ENCODE peak calls at places on chromosome 13, in nine cellular contexts. One of them, this sample, is unnamed. For H3K36me3, the result is how much of the 10 kb centered on the place peaks cover.

GRCh38 chr13:36750461-36750860 is 68.6 kb upstream of the RFXAP start:
- DNase-seq in GM06990: no peak
- DNase-seq in esophagus squamous epithelium: no peak
- DNase-seq in brain microvascular endothelial cell: peak
- DNase-seq in cardiac muscle cell: no peak
- DNase-seq in left ventricle myocardium inferior: no peak
- DNase-seq in upper lobe of left lung: no peak
- DNase-seq in neural progenitor cell: no peak
- DNase-seq in stomach: no peak
- DNase-seq in this sample: no peak

GRCh38 chr13:113291997-113292862 is 4.8 kb upstream of the LAMP1 start:
- DNase-seq in GM06990: peak
- DNase-seq in esophagus squamous epithelium: no peak
- DNase-seq in brain microvascular endothelial cell: no peak
- DNase-seq in cardiac muscle cell: peak
- DNase-seq in left ventricle myocardium inferior: peak
- DNase-seq in upper lobe of left lung: peak
- DNase-seq in neural progenitor cell: peak
- DNase-seq in stomach: no peak
- DNase-seq in this sample: no peak

GRCh38 chr13:25752957-25753540 is 298.8 kb downstream of the SHISA2 start:
- DNase-seq in GM06990: no peak
- DNase-seq in esophagus squamous epithelium: no peak
- DNase-seq in brain microvascular endothelial cell: peak
- DNase-seq in cardiac muscle cell: no peak
- DNase-seq in left ventricle myocardium inferior: peak
- DNase-seq in upper lobe of left lung: no peak
- DNase-seq in neural progenitor cell: no peak
- DNase-seq in stomach: peak
- DNase-seq in this sample: no peak

GRCh38 chr13:23701646-23702045 is 131.4 kb downstream of the TNFRSF19 start:
- DNase-seq in GM06990: no peak
- DNase-seq in esophagus squamous epithelium: no peak
- DNase-seq in brain microvascular endothelial cell: peak
- DNase-seq in cardiac muscle cell: no peak
- DNase-seq in left ventricle myocardium inferior: peak
- DNase-seq in upper lobe of left lung: peak
- DNase-seq in neural progenitor cell: no peak
- DNase-seq in stomach: peak
- DNase-seq in this sample: no peak

GRCh38 chr13:42354246-42355117 is 82.5 kb downstream of the AKAP11 start:
- DNase-seq in GM06990: peak
- DNase-seq in esophagus squamous epithelium: no peak
- DNase-seq in brain microvascular endothelial cell: peak
- DNase-seq in cardiac muscle cell: peak
- DNase-seq in left ventricle myocardium inferior: no peak
- DNase-seq in upper lobe of left lung: no peak
- DNase-seq in neural progenitor cell: peak
- DNase-seq in stomach: no peak
- DNase-seq in this sample: no peak

GRCh38 chr13:28494861-28495585 is at the start of gene FLT1:
- DNase-seq in GM06990: peak
- DNase-seq in esophagus squamous epithelium: no peak
- DNase-seq in brain microvascular endothelial cell: no peak
- DNase-seq in cardiac muscle cell: peak
- DNase-seq in left ventricle myocardium inferior: peak
- DNase-seq in upper lobe of left lung: peak
- DNase-seq in neural progenitor cell: peak
- DNase-seq in stomach: peak
- DNase-seq in this sample: peak

GRCh38 chr13:62875118-62875640 is 1459.5 kb upstream of the PCDH20 start:
- DNase-seq in GM06990: no peak
- DNase-seq in esophagus squamous epithelium: no peak
- DNase-seq in brain microvascular endothelial cell: no peak
- DNase-seq in cardiac muscle cell: no peak
- DNase-seq in left ventricle myocardium inferior: no peak
- DNase-seq in upper lobe of left lung: no peak
- DNase-seq in neural progenitor cell: no peak
- DNase-seq in stomach: no peak
- DNase-seq in this sample: no peak

GRCh38 chr13:23235994-23236393 is 55.2 kb downstream of the SGCG start:
- DNase-seq in GM06990: no peak
- DNase-seq in esophagus squamous epithelium: no peak
- DNase-seq in brain microvascular endothelial cell: no peak
- DNase-seq in cardiac muscle cell: no peak
- DNase-seq in left ventricle myocardium inferior: no peak
- DNase-seq in upper lobe of left lung: no peak
- DNase-seq in neural progenitor cell: no peak
- DNase-seq in stomach: no peak
- DNase-seq in this sample: no peak

GRCh38 chr13:107803822-107804495 is 411.4 kb downstream of the LIG4 start:
- DNase-seq in GM06990: no peak
- DNase-seq in esophagus squamous epithelium: no peak
- DNase-seq in brain microvascular endothelial cell: no peak
- DNase-seq in cardiac muscle cell: no peak
- DNase-seq in left ventricle myocardium inferior: no peak
- DNase-seq in upper lobe of left lung: no peak
- DNase-seq in neural progenitor cell: no peak
- DNase-seq in stomach: no peak
- DNase-seq in this sample: no peak

GRCh38 chr13:52414051-52414450 is 8.1 kb upstream of the THSD1 start:
- DNase-seq in GM06990: no peak
- DNase-seq in esophagus squamous epithelium: no peak
- DNase-seq in brain microvascular endothelial cell: no peak
- DNase-seq in cardiac muscle cell: no peak
- DNase-seq in left ventricle myocardium inferior: no peak
- DNase-seq in upper lobe of left lung: no peak
- DNase-seq in neural progenitor cell: no peak
- DNase-seq in stomach: no peak
- DNase-seq in this sample: no peak

GRCh38 chr13:51797664-51798488 is 6.1 kb downstream of the DHRS12 start:
- DNase-seq in GM06990: peak
- DNase-seq in esophagus squamous epithelium: no peak
- DNase-seq in brain microvascular endothelial cell: peak
- DNase-seq in cardiac muscle cell: peak
- DNase-seq in left ventricle myocardium inferior: no peak
- DNase-seq in upper lobe of left lung: no peak
- DNase-seq in neural progenitor cell: peak
- DNase-seq in stomach: peak
- DNase-seq in this sample: peak

DNA sequence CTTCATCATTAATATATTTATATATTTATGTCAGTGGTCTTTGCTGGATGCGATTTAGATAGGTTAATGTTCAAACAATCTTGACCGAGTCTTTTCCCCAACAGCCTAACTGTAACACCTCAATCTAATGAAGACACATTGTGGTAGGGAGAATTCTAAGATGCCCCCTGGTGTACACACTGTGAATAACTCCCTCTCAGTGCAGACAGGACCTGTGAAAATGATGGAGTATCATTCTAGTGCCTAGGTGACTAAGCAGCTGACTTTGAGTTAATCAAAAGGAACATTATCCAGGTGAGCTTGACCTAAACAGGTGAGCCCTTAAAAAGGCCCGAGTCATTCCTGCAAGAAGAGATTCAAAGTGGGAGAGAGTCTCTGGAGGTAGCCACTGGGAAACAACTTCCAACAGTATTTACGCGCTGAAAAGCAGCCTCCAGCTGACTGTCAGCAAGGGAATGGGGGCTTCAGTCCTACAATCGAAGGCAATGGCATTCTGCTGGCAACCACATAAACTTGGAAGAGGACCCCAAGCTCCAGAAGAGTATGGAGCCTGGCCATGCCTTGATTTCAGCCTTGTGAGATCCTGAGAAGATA is 28.0 kb upstream of the KBTBD7 start:
- DNase-seq in GM06990: no peak
- DNase-seq in esophagus squamous epithelium: no peak
- DNase-seq in brain microvascular endothelial cell: peak
- DNase-seq in cardiac muscle cell: peak
- DNase-seq in left ventricle myocardium inferior: no peak
- DNase-seq in upper lobe of left lung: no peak
- DNase-seq in neural progenitor cell: peak
- DNase-seq in stomach: peak
- DNase-seq in this sample: peak
- TF ChIP-seq CTCF in GM06990: peak
- TF ChIP-seq CTCF in esophagus squamous epithelium: peak
- TF ChIP-seq CTCF in brain microvascular endothelial cell: peak
- TF ChIP-seq CTCF in cardiac muscle cell: peak
- TF ChIP-seq CTCF in left ventricle myocardium inferior: peak
- TF ChIP-seq CTCF in upper lobe of left lung: peak
- TF ChIP-seq CTCF in neural progenitor cell: peak
- TF ChIP-seq CTCF in stomach: peak
- TF ChIP-seq CTCF in this sample: peak

GRCh38 chr13:40190656-40191100 is 475.8 kb downstream of the FOXO1 start:
- DNase-seq in GM06990: no peak
- DNase-seq in esophagus squamous epithelium: peak
- DNase-seq in brain microvascular endothelial cell: peak
- DNase-seq in cardiac muscle cell: peak
- DNase-seq in left ventricle myocardium inferior: no peak
- DNase-seq in upper lobe of left lung: no peak
- DNase-seq in neural progenitor cell: peak
- DNase-seq in stomach: peak
- DNase-seq in this sample: peak

GRCh38 chr13:40194204-40194806 is 472.1 kb downstream of the FOXO1 start:
- DNase-seq in GM06990: no peak
- DNase-seq in esophagus squamous epithelium: no peak
- DNase-seq in brain microvascular endothelial cell: no peak
- DNase-seq in cardiac muscle cell: no peak
- DNase-seq in left ventricle myocardium inferior: no peak
- DNase-seq in upper lobe of left lung: no peak
- DNase-seq in neural progenitor cell: no peak
- DNase-seq in stomach: no peak
- DNase-seq in this sample: no peak

GRCh38 chr13:40191186-40191980 is 475.1 kb downstream of the FOXO1 start:
- DNase-seq in GM06990: no peak
- DNase-seq in esophagus squamous epithelium: no peak
- DNase-seq in brain microvascular endothelial cell: peak
- DNase-seq in cardiac muscle cell: peak
- DNase-seq in left ventricle myocardium inferior: no peak
- DNase-seq in upper lobe of left lung: no peak
- DNase-seq in neural progenitor cell: no peak
- DNase-seq in stomach: no peak
- DNase-seq in this sample: no peak

GRCh38 chr13:40193290-40194203 is 472.9 kb downstream of the FOXO1 start:
- DNase-seq in GM06990: no peak
- DNase-seq in esophagus squamous epithelium: no peak
- DNase-seq in brain microvascular endothelial cell: no peak
- DNase-seq in cardiac muscle cell: no peak
- DNase-seq in left ventricle myocardium inferior: no peak
- DNase-seq in upper lobe of left lung: no peak
- DNase-seq in neural progenitor cell: no peak
- DNase-seq in stomach: no peak
- DNase-seq in this sample: no peak

GRCh38 chr13:40192516-40193257 is 473.8 kb downstream of the FOXO1 start:
- DNase-seq in GM06990: no peak
- DNase-seq in esophagus squamous epithelium: no peak
- DNase-seq in brain microvascular endothelial cell: no peak
- DNase-seq in cardiac muscle cell: no peak
- DNase-seq in left ventricle myocardium inferior: no peak
- DNase-seq in upper lobe of left lung: no peak
- DNase-seq in neural progenitor cell: no peak
- DNase-seq in stomach: no peak
- DNase-seq in this sample: no peak
- H3K36me3 ChIP-seq in GM06990: under half
- H3K36me3 ChIP-seq in esophagus squamous epithelium: under half
- H3K36me3 ChIP-seq in brain microvascular endothelial cell: under half
- H3K36me3 ChIP-seq in cardiac muscle cell: under half
- H3K36me3 ChIP-seq in left ventricle myocardium inferior: under half
- H3K36me3 ChIP-seq in upper lobe of left lung: under half
- H3K36me3 ChIP-seq in neural progenitor cell: under half
- H3K36me3 ChIP-seq in stomach: under half
- H3K36me3 ChIP-seq in this sample: under half

GRCh38 chr13:110107568-110108347 is 199.2 kb downstream of the COL4A1 start:
- DNase-seq in GM06990: no peak
- DNase-seq in esophagus squamous epithelium: no peak
- DNase-seq in brain microvascular endothelial cell: no peak
- DNase-seq in cardiac muscle cell: no peak
- DNase-seq in left ventricle myocardium inferior: no peak
- DNase-seq in upper lobe of left lung: no peak
- DNase-seq in neural progenitor cell: peak
- DNase-seq in stomach: no peak
- DNase-seq in this sample: no peak
- TF ChIP-seq CTCF in GM06990: no peak
- TF ChIP-seq CTCF in esophagus squamous epithelium: no peak
- TF ChIP-seq CTCF in brain microvascular endothelial cell: peak
- TF ChIP-seq CTCF in cardiac muscle cell: peak
- TF ChIP-seq CTCF in left ventricle myocardium inferior: peak
- TF ChIP-seq CTCF in upper lobe of left lung: peak
- TF ChIP-seq CTCF in neural progenitor cell: peak
- TF ChIP-seq CTCF in stomach: no peak
- TF ChIP-seq CTCF in this sample: peak

GRCh38 chr13:75800545-75800944 is 164.4 kb downstream of the LMO7 start:
- DNase-seq in GM06990: no peak
- DNase-seq in esophagus squamous epithelium: no peak
- DNase-seq in brain microvascular endothelial cell: no peak
- DNase-seq in cardiac muscle cell: peak
- DNase-seq in left ventricle myocardium inferior: no peak
- DNase-seq in upper lobe of left lung: no peak
- DNase-seq in neural progenitor cell: no peak
- DNase-seq in stomach: no peak
- DNase-seq in this sample: no peak

GRCh38 chr13:75801388-75801787 is 165.3 kb downstream of the LMO7 start:
- DNase-seq in GM06990: no peak
- DNase-seq in esophagus squamous epithelium: no peak
- DNase-seq in brain microvascular endothelial cell: peak
- DNase-seq in cardiac muscle cell: no peak
- DNase-seq in left ventricle myocardium inferior: no peak
- DNase-seq in upper lobe of left lung: no peak
- DNase-seq in neural progenitor cell: no peak
- DNase-seq in stomach: no peak
- DNase-seq in this sample: no peak

GRCh38 chr13:75803982-75804381 is 167.9 kb downstream of the LMO7 start:
- DNase-seq in GM06990: no peak
- DNase-seq in esophagus squamous epithelium: no peak
- DNase-seq in brain microvascular endothelial cell: no peak
- DNase-seq in cardiac muscle cell: peak
- DNase-seq in left ventricle myocardium inferior: no peak
- DNase-seq in upper lobe of left lung: no peak
- DNase-seq in neural progenitor cell: no peak
- DNase-seq in stomach: no peak
- DNase-seq in this sample: no peak

GRCh38 chr13:75802161-75802560 is 166.0 kb downstream of the LMO7 start:
- DNase-seq in GM06990: no peak
- DNase-seq in esophagus squamous epithelium: no peak
- DNase-seq in brain microvascular endothelial cell: no peak
- DNase-seq in cardiac muscle cell: no peak
- DNase-seq in left ventricle myocardium inferior: no peak
- DNase-seq in upper lobe of left lung: no peak
- DNase-seq in neural progenitor cell: no peak
- DNase-seq in stomach: no peak
- DNase-seq in this sample: no peak

DNA sequence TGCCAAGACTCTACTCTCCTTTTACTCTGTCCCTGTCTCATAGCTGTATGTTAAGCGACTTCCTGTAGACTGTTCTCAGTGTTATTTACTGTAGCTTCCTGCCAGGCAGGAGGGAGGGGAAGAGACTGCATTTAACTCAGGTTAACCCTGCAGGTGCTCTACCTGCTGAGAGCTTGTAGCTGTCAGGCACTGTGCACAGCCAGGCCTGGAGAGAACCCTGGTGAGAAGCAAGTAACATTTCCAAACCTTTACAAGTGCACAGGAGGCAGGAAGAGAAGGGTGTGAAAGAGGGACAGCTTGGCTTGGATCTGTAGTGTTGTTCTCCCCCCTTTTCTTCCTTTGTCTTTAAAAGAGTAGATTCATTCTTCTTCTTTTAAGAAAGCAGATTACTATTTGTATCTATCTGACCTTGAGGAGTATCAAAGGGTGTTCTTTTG is 167.1 kb downstream of the LMO7 start:
- DNase-seq in GM06990: no peak
- DNase-seq in esophagus squamous epithelium: no peak
- DNase-seq in brain microvascular endothelial cell: no peak
- DNase-seq in cardiac muscle cell: peak
- DNase-seq in left ventricle myocardium inferior: no peak
- DNase-seq in upper lobe of left lung: no peak
- DNase-seq in neural progenitor cell: no peak
- DNase-seq in stomach: peak
- DNase-seq in this sample: no peak
- H3K36me3 ChIP-seq in GM06990: under half
- H3K36me3 ChIP-seq in esophagus squamous epithelium: half or more
- H3K36me3 ChIP-seq in brain microvascular endothelial cell: under half
- H3K36me3 ChIP-seq in cardiac muscle cell: under half
- H3K36me3 ChIP-seq in left ventricle myocardium inferior: under half
- H3K36me3 ChIP-seq in upper lobe of left lung: under half
- H3K36me3 ChIP-seq in neural progenitor cell: under half
- H3K36me3 ChIP-seq in stomach: under half
- H3K36me3 ChIP-seq in this sample: under half

This sample was measured in BE2C.